ENCODE peak calls at places on chromosomes 11 and 22, in ten cellular contexts. I, P, X, O, C, R, S, Z, E and F are unnamed samples.

GRCh38 chr22:36395922-36396321 is 8.2 kb upstream of the MYH9 start:
- DNase-seq in I (no peak), P (no peak), X (no peak), O (peak), C (no peak), R (peak), S (no peak), Z (no peak), E (no peak), F (no peak)

GRCh38 chr22:37161442-37161841 is 11.7 kb upstream of the IL2RB start:
- DNase-seq in I (no peak), P (no peak), X (no peak), O (no peak), C (no peak), R (peak), S (no peak), Z (no peak), E (no peak), F (no peak)

GRCh38 chr11:65932558-65932919 is 12.7 kb upstream of the TSGA10IP start:
- DNase-seq in I (no peak), P (no peak), X (no peak), O (no peak), C (no peak), R (peak), S (no peak), Z (no peak), E (no peak), F (no peak)

GRCh38 chr22:33101550-33101949 is 43.4 kb upstream of the SYN3 start:
- DNase-seq in I (no peak), P (no peak), X (no peak), O (no peak), C (no peak), R (no peak), S (no peak), Z (no peak), E (no peak), F (no peak)

GRCh38 chr11:69552951-69553350 is 71.5 kb downstream of the LINC01488 start:
- DNase-seq in I (peak), P (no peak), X (no peak), O (no peak), C (no peak), R (no peak), S (no peak), Z (no peak), E (no peak), F (no peak)

GRCh38 chr11:41486436-41486835 is 27.0 kb upstream of the LRRC4C start:
- DNase-seq in I (no peak), P (no peak), X (no peak), O (no peak), C (no peak), R (no peak), S (no peak), Z (no peak), E (no peak), F (no peak)

GRCh38 chr22:37569009-37569920 is 9.0 kb downstream of the CDC42EP1 start:
- DNase-seq in I (no peak), P (no peak), X (no peak), O (no peak), C (no peak), R (no peak), S (no peak), Z (peak), E (peak), F (no peak)

GRCh38 chr22:42433754-42434153 is 1.6 kb upstream of the NFAM1 start:
- DNase-seq in I (no peak), P (peak), X (no peak), O (no peak), C (no peak), R (no peak), S (no peak), Z (no peak), E (no peak), F (no peak)

GRCh38 chr11:32671051-32671450 is 87.4 kb downstream of the EIF3M start:
- DNase-seq in I (no peak), P (no peak), X (no peak), O (no peak), C (no peak), R (no peak), S (no peak), Z (no peak), E (no peak), F (no peak)

DNA sequence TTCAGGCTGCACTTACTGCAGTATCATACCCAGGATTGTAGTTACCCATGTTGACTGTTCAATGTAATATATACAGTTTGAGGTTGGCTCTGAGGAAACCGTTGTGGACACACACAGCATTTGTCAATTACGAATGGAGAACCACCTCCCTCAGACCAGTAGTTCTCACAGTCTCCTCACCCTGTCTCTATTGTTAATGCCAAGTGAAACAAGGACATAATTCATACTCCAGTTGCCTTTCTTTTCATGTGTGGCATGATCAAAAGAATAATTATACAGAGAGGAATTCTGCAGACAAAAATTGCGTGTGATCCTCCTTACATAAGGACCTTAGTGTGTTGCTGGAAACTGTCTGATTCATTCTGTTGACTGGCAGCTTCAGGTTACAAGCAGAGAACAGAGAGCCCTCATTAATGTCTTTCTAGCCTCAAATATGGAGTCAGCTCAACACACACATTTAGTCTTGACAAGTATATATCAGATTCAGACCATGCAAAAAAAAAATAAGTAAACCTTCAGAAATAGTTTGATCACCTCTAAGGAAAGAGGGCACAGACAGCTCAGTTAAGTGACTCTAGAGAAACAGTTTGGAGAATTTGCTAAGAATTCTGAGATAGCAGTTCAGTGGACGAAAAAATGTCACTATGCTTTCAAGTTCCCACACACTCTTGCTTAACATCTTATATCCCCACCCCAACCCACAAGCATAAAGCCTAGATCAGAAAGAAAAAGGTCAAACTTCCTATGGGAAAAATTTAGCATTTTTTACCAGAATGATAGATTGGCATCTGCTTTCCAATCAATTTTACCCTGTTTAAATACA is 96.1 kb downstream of the MAML2 start:
- DNase-seq in I (no peak), P (no peak), X (no peak), O (peak), C (no peak), R (no peak), S (no peak), Z (no peak), E (no peak), F (no peak)
- TF ChIP-seq POLR2A in I (no peak), P (no peak), X (no peak), O (no peak), C (no peak), R (no peak), S (no peak), Z (no peak), E (no peak), F (no peak)

GRCh38 chr11:17921620-17922473 is 91.0 kb downstream of the SERGEF start:
- DNase-seq in I (no peak), P (peak), X (no peak), O (peak), C (no peak), R (no peak), S (no peak), Z (no peak), E (no peak), F (no peak)

GRCh38 chr11:17927041-17927440 is 85.8 kb downstream of the SERGEF start:
- DNase-seq in I (no peak), P (no peak), X (no peak), O (no peak), C (no peak), R (no peak), S (no peak), Z (no peak), E (no peak), F (no peak)

GRCh38 chr11:17922474-17922788 is 90.4 kb downstream of the SERGEF start:
- DNase-seq in I (no peak), P (no peak), X (no peak), O (no peak), C (no peak), R (no peak), S (no peak), Z (no peak), E (no peak), F (no peak)

GRCh38 chr11:17924713-17925112 is 88.1 kb downstream of the SERGEF start:
- DNase-seq in I (no peak), P (no peak), X (no peak), O (no peak), C (no peak), R (no peak), S (no peak), Z (peak), E (no peak), F (no peak)

DNA sequence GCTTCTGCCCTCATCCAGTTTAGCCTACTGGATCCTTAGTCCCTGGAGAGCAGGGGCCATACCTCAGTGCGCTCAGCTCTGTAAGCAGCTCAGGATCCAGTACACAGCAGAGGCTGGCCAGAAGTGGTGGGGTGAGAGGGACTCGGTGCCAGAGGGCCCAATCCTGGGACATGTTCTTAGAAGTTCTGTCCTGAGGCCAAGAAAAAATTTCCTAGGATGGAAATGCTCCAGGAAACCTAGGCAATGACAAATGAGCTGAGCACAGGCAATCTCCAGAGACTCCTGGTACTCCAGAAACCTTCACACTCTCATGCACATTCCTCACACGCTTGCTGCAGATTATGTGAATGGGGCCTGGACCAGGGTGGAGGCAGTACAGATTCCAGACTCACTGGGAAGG is 89.6 kb downstream of the SERGEF start:
- DNase-seq in I (no peak), P (peak), X (no peak), O (no peak), C (no peak), R (no peak), S (no peak), Z (no peak), E (no peak), F (no peak)
- TF ChIP-seq POLR2A in I (no peak), P (no peak), X (no peak), O (no peak), C (no peak), R (no peak), S (no peak), Z (no peak), E (no peak), F (no peak)

GRCh38 chr11:897226-898159 is 13.1 kb downstream of the CHID1 start:
- DNase-seq in I (no peak), P (no peak), X (peak), O (no peak), C (no peak), R (no peak), S (no peak), Z (no peak), E (no peak), F (no peak)
- TF ChIP-seq POLR2A in I (no peak), P (no peak), X (no peak), O (no peak), C (no peak), R (no peak), S (no peak), Z (no peak), E (no peak), F (no peak)

DNA sequence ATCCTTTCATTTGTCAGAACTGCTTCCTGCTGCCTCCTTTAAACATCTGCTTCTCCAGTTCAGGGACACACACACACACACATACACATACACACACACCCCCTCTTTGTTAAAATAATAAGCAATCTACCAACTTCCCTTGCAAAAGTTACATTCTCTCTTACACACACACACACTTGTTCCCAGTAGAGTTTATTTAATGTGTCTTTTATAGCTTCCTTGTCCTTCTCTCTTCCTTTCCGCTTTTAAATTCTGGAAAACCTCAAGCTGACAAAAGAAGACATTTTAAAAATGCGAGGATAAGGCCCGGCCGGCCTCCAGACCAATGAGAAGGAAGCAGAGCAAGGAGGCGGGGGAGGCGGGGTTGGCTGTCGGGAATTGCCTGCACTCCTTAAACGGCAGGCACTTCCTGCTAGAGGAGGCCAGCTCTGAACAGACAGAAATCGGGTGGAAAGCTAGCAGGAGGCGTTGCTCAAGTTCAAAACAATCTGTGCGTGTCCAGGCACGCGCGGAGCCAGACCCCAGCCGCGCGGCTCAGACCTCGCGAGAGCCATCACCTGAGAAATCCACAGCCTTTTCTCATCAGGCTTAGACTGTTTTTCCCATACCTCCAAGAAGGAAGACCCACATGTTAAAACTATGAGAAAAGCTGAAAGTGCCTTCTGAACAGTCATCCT is 99.9 kb downstream of the MAML2 start:
- DNase-seq in I (peak), P (peak), X (peak), O (peak), C (peak), R (peak), S (peak), Z (peak), E (peak), F (no peak)
- TF ChIP-seq POLR2A in I (no peak), P (peak), X (peak), O (no peak), C (no peak), R (no peak), S (no peak), Z (no peak), E (no peak), F (no peak)

DNA sequence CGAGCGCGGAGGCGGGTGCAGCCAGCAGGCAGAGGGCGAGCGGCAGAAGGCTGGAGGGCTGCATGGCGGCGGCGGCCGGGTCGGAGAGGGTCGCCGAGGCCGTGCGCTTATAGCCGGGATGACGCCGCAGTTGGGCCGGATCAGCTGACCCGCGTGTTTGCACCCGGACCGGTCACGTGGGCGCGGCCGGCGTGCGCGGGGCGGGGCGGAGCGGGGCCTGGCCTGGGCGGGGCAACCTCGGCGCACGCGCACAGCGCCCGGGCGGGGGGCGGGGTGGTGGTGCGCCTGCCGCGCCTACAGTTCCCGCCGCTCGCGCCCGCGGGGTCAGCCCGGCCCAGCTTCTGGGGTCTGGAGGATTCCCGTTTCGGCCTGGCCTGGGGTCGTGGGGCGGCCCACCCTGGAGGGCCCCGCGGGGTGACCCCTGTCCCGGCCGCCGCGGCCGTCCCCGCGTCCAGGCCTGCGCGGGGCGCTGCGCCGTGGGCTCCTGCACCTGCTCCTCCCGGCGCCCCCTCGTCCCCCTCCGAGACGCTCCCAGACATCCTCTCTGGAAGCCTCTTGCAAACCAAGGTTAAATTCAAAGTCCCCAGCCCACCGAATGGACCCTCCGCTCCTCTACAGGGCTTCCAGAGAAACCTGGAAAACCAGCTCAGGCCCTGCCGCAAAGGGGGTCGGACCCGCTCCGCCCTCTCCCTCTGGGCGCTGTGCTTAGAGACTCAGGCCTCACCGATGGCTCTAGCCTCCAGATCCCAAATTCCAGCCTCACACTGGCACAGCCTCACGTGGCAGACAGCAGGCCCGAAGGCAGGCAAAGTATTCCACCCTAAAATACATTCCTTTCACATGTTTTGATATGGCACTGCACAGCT is at the start of gene CTSD:
- DNase-seq in I (peak), P (peak), X (peak), O (peak), C (peak), R (peak), S (peak), Z (peak), E (peak), F (no peak)
- TF ChIP-seq POLR2A in I (peak), P (peak), X (peak), O (no peak), C (peak), R (peak), S (no peak), Z (peak), E (peak), F (peak)

GRCh38 chr11:64304316-64305072 is 830 bp upstream of the ESRRA start:
- DNase-seq in I (peak), P (peak), X (peak), O (peak), C (peak), R (peak), S (peak), Z (peak), E (peak), F (peak)
- TF ChIP-seq POLR2A in I (no peak), P (peak), X (no peak), O (no peak), C (no peak), R (peak), S (no peak), Z (peak), E (no peak), F (no peak)

DNA sequence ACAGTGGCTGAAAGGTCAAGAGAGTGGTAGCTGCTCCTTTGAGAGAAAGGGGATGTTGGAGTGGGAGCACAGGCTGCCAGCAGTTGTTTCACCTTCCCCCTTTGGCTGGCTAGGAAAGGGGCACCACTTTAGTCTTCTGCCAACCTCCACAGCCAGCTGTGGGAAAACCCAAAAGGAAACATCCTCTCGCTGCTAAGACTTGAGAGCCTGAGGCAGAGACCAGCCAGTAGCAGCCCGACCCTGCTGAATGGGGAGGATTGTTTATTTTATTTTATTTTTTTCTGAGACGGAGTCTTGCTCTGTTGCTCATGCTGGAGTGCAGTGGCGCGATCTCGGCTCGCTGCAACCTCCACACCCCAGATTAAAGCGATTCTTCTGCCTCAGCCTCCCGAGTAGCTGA is 34.5 kb downstream of the MARK2 start:
- DNase-seq in I (no peak), P (peak), X (no peak), O (no peak), C (no peak), R (no peak), S (no peak), Z (no peak), E (no peak), F (no peak)
- TF ChIP-seq POLR2A in I (no peak), P (no peak), X (no peak), O (no peak), C (no peak), R (no peak), S (no peak), Z (no peak), E (no peak), F (no peak)